ENCODE peak calls at places on chromosomes 11 and 22, in six cellular contexts. O is tibial nerve, H is upper lobe of left lung, J is transverse colon, Z is K562, G is sigmoid colon. R is an unnamed sample.

GRCh38 chr11:70233511-70233919 is 30.4 kb downstream of the FADD start:
- DNase-seq in Z (peak; percentile 33), J (peak; percentile 39), H (no peak), O (no peak), G (no peak), R (no peak)

GRCh38 chr11:78926633-78927347 is 352.1 kb upstream of the NARS2 start:
- DNase-seq in H (no peak), J (no peak), O (no peak), Z (no peak), G (no peak), R (no peak)

GRCh38 chr22:42688914-42689275 is 31.8 kb downstream of the A4GALT start:
- DNase-seq in J (no peak), G (no peak), H (no peak), O (no peak), Z (no peak), R (no peak)

GRCh38 chr11:28702871-28703270 is 594.7 kb downstream of the METTL15 start:
- DNase-seq in O (no peak), G (no peak), Z (no peak), J (no peak), H (no peak), R (no peak)

GRCh38 chr22:46070215-46070721 is 80.1 kb upstream of the PPARA start:
- DNase-seq in H (peak; percentile 94), J (peak; percentile 74), Z (no peak), G (peak; percentile 91), O (peak; percentile 77), R (peak; percentile 94)

GRCh38 chr11:2521081-2521480 is 76.3 kb downstream of the KCNQ1 start:
- DNase-seq in O (peak; percentile 9), G (peak; percentile 34), H (peak; percentile 42), Z (no peak), J (no peak), R (peak; percentile 46)

GRCh38 chr22:42336527-42337227 is 66.2 kb upstream of the TCF20 start:
- DNase-seq in J (no peak), H (no peak), Z (no peak), O (no peak), G (no peak), R (no peak)

GRCh38 chr22:29621761-29622526 is 18.5 kb downstream of the NF2 start:
- DNase-seq in O (no peak), G (no peak), H (no peak), J (no peak), Z (no peak), R (no peak)

GRCh38 chr22:38308791-38309498 is 8.3 kb downstream of the CSNK1E start:
- DNase-seq in Z (no peak), O (no peak), J (no peak), G (no peak), H (no peak), R (no peak)

GRCh38 chr11:82494988-82495432 is 238.7 kb downstream of the FAM181B start:
- DNase-seq in J (no peak), Z (no peak), G (no peak), H (no peak), O (no peak), R (no peak)

GRCh38 chr11:90220391-90220790 is 2.5 kb downstream of the CHORDC1 start:
- DNase-seq in J (no peak), H (no peak), Z (no peak), G (no peak), O (no peak), R (no peak)

GRCh38 chr11:47415949-47416472 is 7.6 kb downstream of the SLC39A13 start:
- DNase-seq in H (peak; percentile 82), Z (no peak), G (peak; percentile 94), O (peak; percentile 62), J (peak; percentile 78), R (peak; percentile 85)

GRCh38 chr11:71446942-71447688 is 1.1 kb downstream of the DHCR7 start:
- DNase-seq in J (peak; percentile 28), H (no peak), Z (no peak), G (peak; percentile 73), O (no peak), R (no peak)

GRCh38 chr11:45104790-45105084 is 41.7 kb upstream of the PRDM11 start:
- DNase-seq in G (no peak), H (no peak), Z (no peak), O (no peak), J (no peak), R (no peak)

GRCh38 chr11:44005956-44006355 is 41.8 kb upstream of the ACCSL start:
- DNase-seq in H (no peak), J (no peak), G (peak; percentile 51), Z (no peak), O (no peak), R (no peak)

GRCh38 chr11:13119361-13119760 is 110.2 kb downstream of the RASSF10 start:
- DNase-seq in G (no peak), Z (no peak), H (no peak), O (no peak), J (no peak), R (no peak)

GRCh38 chr11:103829596-103829995 is 206.8 kb upstream of the DDI1 start:
- DNase-seq in H (no peak), O (no peak), J (no peak), G (no peak), Z (no peak), R (no peak)

GRCh38 chr22:28048529-28048928 is 129.5 kb upstream of the PITPNB start:
- DNase-seq in J (no peak), G (no peak), O (no peak), H (no peak), Z (no peak), R (no peak)

GRCh38 chr11:106765849-106766248 is 252.4 kb downstream of the GUCY1A2 start:
- DNase-seq in O (no peak), J (no peak), H (no peak), G (no peak), Z (no peak), R (no peak)

GRCh38 chr22:44952863-44953790 is 56.7 kb downstream of the PHF21B start:
- DNase-seq in Z (no peak), J (no peak), G (no peak), H (no peak), O (no peak), R (no peak)

GRCh38 chr22:30882181-30882771 is 86.3 kb downstream of the MORC2 start:
- DNase-seq in G (no peak), H (no peak), Z (no peak), J (no peak), O (no peak), R (no peak)

GRCh38 chr22:23909258-23909898 is 15.2 kb downstream of the MIF start:
- DNase-seq in G (no peak), O (no peak), J (no peak), H (no peak), Z (no peak), R (no peak)
- TF ChIP-seq POLR2A in G (no peak), O (no peak), J (peak; percentile 40), H (no peak), Z (no peak), R (no peak)

DNA sequence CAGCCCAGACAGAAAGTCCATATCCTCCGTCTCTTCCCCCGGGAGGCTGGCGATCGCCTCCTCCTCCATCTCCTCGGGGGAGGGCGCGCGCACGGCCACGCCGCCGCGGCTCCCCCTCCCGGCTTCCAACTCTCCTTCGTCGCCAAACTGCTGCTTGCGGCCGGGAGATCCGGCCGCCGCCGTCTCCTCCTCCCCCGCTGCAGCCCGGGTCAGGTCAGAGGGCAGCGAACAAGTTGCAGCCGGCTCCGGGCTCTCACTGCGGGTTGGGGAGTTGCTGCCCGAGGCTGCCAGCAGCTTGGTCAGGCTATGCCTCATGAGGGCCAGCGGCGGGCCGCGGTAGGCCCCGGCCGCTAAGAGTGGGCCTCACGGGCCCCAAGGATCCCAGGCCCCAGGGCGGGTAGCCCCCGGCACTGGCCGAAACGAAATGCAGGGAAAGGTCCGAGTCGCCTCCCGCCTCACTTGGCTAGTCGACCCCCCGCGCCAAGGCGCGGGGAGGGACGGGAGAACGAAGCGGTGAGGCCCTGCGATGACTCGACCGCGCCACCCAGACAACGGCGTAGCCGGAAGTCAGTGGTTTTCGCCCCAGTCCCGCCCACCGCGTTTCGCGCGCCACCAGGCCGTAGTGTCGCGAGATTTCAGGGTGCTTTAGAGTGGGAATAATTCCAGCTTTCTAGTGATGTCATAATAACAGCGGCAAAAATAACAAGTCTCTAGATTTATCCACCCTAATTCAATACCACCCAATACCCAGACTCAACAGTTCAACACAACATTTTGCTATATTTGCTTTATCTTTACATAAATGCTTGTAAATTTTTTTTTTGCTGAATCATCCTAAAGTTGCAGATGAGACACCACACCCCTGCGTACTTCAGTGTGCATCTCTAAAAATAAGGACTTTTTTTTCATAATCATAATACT is at the start of gene CREBZF:
- DNase-seq in J (peak; percentile 96), O (peak; percentile 90), H (peak; percentile 98), G (peak; percentile 97), Z (peak; percentile 90), R (peak; percentile 95)
- TF ChIP-seq EP300 in J (no peak), O (peak; percentile 99), H (no peak), G (no peak), Z (no peak), R (no peak)

GRCh38 chr22:41217553-41218157 is 12.5 kb downstream of the L3MBTL2 start:
- DNase-seq in J (peak; percentile 56), O (peak; percentile 58), Z (no peak), H (no peak), G (peak; percentile 90), R (no peak)

GRCh38 chr22:41215409-41215808 is 10.3 kb downstream of the L3MBTL2 start:
- DNase-seq in H (no peak), J (no peak), O (no peak), Z (no peak), G (no peak), R (no peak)

GRCh38 chr22:41222846-41223507 is 17.8 kb downstream of the CHADL start:
- DNase-seq in H (no peak), J (no peak), O (no peak), G (no peak), Z (no peak), R (no peak)

GRCh38 chr22:41215926-41216325 is 10.8 kb downstream of the L3MBTL2 start:
- DNase-seq in G (no peak), O (no peak), H (no peak), Z (no peak), J (no peak), R (no peak)

GRCh38 chr22:41216984-41217383 is 11.9 kb downstream of the L3MBTL2 start:
- DNase-seq in J (no peak), O (no peak), Z (no peak), H (no peak), G (peak; percentile 77), R (no peak)
- H3K27ac ChIP-seq in J (peak overlapping the region; percentile 82), O (peak overlapping the region; percentile 80), Z (no peak overlapping the region), H (peak overlapping the region; percentile 88), G (peak overlapping the region; percentile 74), R (peak overlapping the region; percentile 69)

DNA sequence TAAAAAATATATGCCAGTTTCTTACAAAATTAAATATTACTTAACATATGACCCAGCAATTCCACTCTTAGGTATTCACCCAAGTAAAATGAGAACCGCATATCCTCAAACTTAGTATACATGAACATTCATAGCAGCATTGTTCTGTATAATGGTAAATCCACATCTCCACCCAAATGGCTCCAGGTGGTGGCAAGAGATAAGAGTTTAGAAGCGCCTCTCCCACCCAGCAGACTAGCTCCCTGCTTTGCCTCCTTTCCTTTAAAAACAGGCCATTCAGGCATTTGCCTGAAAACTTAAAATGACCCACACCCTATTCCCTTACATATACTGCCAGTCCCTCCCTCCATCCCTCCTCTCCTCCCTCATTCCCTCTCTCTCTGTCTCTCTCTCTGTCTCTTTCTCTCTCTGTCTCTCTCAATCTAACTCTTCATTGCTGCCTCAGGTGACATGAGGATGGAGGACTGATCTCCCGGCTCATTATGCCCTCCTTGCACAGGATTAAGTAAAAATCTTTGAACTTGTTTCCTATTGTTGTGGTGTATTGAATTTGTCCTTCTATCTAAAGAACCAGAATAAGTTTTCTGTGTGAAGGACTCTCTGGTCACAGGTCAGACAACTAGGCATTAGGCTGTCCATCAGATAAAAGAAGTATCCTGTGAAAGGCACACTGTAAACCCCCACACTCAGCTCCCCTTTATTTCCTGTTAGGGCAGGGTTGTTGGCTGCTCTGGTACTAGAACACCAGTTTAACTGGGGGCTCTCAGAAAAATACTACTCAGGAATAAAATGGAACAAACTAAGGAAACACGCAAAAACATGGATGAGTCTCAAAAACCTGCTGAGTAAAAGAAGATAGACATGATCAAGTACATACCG is 48.3 kb downstream of the RRP8 start:
- DNase-seq in Z (peak; percentile 85), G (no peak), O (no peak), J (no peak), H (no peak), R (no peak)
- TF ChIP-seq POLR2A in Z (no peak), G (no peak), O (no peak), J (no peak), H (no peak), R (no peak)